ENCODE peak calls at places on chromosomes 5 and 9, in five cellular contexts. N is IMR-90, G is neuronal stem cell, V is fibroblast of pulmonary artery, W is AG04449. L is an unnamed sample.

GRCh38 chr9:127489471-127490115 is 38.3 kb downstream of the LRSAM1 start:
- DNase-seq in G (peak; percentile 39), W (no peak), V (no peak), N (no peak), L (no peak)

GRCh38 chr9:136674786-136675349 is 12.2 kb downstream of the EGFL7 start:
- DNase-seq in G (no peak), V (peak; percentile 38), N (no peak), W (no peak), L (no peak)

GRCh38 chr5:87394407-87394806 is 18.3 kb downstream of the CCNH start:
- DNase-seq in N (peak; percentile 83), V (peak; percentile 85), G (no peak), W (no peak), L (peak; percentile 72)

GRCh38 chr9:88835038-88835466 is 156.2 kb upstream of the S1PR3 start:
- DNase-seq in N (peak; percentile 79), G (no peak), V (peak; percentile 84), W (no peak), L (no peak)

GRCh38 chr9:72557549-72557948 is 36.1 kb downstream of the TMC1 start:
- DNase-seq in W (peak; percentile 70), V (peak; percentile 92), N (peak; percentile 97), G (no peak), L (peak; percentile 91)

GRCh38 chr5:37665272-37665671 is 174.6 kb downstream of the GDNF start:
- DNase-seq in G (no peak), V (peak; percentile 46), N (peak; percentile 70), W (no peak), L (no peak)

GRCh38 chr5:157046041-157046440 is 12.9 kb downstream of the HAVCR1 start:
- DNase-seq in W (no peak), N (no peak), G (no peak), V (no peak), L (no peak)

GRCh38 chr9:136808075-136808780 is 480 bp downstream of the RABL6 start:
- DNase-seq in W (no peak), V (no peak), G (no peak), N (no peak), L (no peak)

GRCh38 chr5:142977363-142978051 is 207.3 kb downstream of the ARHGAP26 start:
- DNase-seq in V (peak; percentile 94), N (peak; percentile 94), W (peak; percentile 69), G (no peak), L (peak; percentile 88)

GRCh38 chr9:114370985-114371335 is 16.8 kb downstream of the AKNA start:
- DNase-seq in V (no peak), W (no peak), G (no peak), N (no peak), L (no peak)

DNA sequence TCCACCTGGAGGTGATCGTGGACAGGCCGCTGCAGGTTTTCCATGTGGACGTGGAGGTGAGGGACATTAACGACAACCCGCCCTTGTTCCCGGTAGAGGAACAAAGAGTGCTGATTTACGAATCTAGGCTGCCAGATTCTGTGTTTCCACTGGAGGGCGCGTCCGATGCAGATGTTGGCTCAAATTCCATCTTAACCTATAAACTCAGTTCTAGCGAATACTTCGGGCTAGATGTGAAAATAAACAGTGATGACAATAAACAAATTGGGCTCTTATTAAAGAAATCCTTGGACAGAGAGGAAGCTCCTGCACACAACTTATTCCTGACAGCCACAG is 610 bp downstream of the PCDHA6 start:
- DNase-seq in V (no peak), N (no peak), G (no peak), W (no peak), L (no peak)
- H3K4me3 ChIP-seq in V (no peak overlapping the region), N (no peak overlapping the region), G (peak overlapping the region; percentile 88), W (no peak overlapping the region), L (no peak overlapping the region)

GRCh38 chr5:115816226-115817042 is at the start of gene CDO1:
- DNase-seq in V (peak; percentile 60), N (peak; percentile 59), G (peak; percentile 80), W (no peak), L (peak; percentile 18)
- H3K4me3 ChIP-seq in V (peak within 1 kb of the TSS; percentile 59), N (peak within 1 kb of the TSS; percentile 73), G (peak within 1 kb of the TSS; percentile 92), W (peak within 1 kb of the TSS; percentile 64), L (peak within 1 kb of the TSS; percentile 64)

GRCh38 chr5:115841382-115842088 is at the start of the genes AP3S1 and ATG12:
- DNase-seq in W (peak; percentile 46), N (peak; percentile 91), V (peak; percentile 93), G (peak; percentile 89), L (peak; percentile 75)

GRCh38 chr5:115844321-115844817 is 2.6 kb downstream of the AP3S1 start:
- DNase-seq in V (no peak), W (no peak), N (no peak), G (no peak), L (no peak)

GRCh38 chr5:115842089-115842881 is 550 bp downstream of the AP3S1 start:
- DNase-seq in G (no peak), N (no peak), W (no peak), V (peak; percentile 63), L (peak; percentile 16)

GRCh38 chr5:115842952-115843351 is 1.2 kb downstream of the AP3S1 start:
- DNase-seq in V (no peak), G (no peak), N (no peak), W (no peak), L (no peak)

DNA sequence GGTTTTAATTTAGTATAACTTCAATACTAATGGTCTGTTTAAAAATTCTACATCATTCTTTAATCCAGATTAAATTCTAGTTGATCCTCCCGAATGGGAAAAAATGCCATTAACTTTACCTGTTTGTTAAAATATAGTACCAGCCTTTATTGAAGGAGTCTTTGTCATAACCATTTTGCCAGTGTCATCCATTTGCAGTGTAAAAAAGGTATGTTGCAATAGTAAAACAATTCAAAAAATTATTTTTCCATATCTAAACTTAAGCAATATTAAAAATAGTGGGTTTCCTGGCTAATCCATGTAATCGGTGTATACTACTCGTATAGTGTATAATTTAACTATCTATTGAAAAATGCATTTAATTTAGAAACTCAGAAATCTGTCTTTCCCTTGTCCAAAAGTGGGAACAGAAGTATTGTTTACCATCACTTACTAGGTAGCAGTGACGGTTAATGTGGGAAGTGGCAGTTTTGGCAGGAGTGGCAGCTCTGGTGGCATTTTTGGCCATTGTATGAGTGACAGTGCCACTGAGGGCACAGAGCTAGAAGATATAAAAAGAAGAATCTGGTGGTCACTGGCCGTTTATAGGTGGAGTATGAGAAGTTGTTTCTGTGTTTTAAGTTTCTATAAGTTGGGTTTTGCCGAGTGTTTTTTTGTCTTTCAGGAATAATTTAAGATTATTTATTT is 1.9 kb downstream of the AP3S1 start:
- DNase-seq in G (no peak), N (no peak), W (no peak), V (no peak), L (no peak)
- H3K4me3 ChIP-seq in G (no peak overlapping the region), N (no peak overlapping the region), W (peak overlapping the region; percentile 81), V (peak overlapping the region; percentile 86), L (peak overlapping the region; percentile 57)

DNA sequence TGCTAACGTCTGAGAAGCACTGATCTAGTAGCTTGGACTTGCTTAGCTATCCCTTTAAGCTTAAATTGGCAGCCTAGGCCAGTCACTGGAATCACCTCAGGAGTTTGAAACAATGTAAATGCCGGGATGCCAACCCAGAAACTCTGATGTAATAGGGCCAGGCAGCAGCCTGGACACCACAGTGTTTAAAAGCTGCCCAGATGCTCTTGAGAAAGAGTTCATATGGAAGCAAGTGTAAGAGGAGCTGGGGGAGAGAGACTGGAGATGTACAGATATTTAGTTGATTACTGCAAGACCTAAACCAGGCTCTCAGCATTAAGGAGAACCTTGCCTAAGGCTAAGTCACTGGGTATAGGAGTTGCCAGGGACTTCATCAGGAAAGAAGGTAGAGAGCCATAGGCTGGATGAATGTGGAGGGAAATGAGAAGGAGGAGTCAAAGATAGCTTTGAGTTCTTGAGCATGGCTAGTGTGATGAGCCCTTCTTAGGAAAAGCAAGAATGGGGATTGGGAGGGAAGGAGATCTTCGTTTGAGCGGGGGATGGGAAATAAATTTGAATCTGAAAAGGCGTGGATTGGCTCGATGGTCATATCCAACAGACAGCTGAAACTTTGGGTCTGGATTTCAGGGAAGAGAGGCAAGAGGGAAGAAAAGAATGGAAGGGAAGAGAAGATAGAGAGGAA is 392.9 kb upstream of the WWC1 start:
- DNase-seq in N (no peak), W (no peak), G (no peak), V (no peak), L (no peak)
- H3K4me3 ChIP-seq in N (no peak overlapping the region), W (no peak overlapping the region), G (no peak overlapping the region), V (no peak overlapping the region), L (no peak overlapping the region)

GRCh38 chr9:78115073-78115472 is 83.5 kb upstream of the GNAQ start:
- DNase-seq in W (no peak), G (no peak), V (peak; percentile 7), N (no peak), L (no peak)
- H3K4me3 ChIP-seq in W (no peak overlapping the region), G (no peak overlapping the region), V (no peak overlapping the region), N (no peak overlapping the region), L (no peak overlapping the region)